ENCODE peak calls at places on chromosomes 16 and 17, in five cellular contexts. Z is left cardiac atrium, E is PC-3, Y is A549, Q is NCI-H2081. P is an unnamed sample.

GRCh38 chr17:13102477-13102876 is 84.7 kb upstream of the ELAC2 start:
- DNase-seq in Z (no peak), Q (no peak), E (no peak), Y (no peak), P (no peak)

GRCh38 chr16:9364721-9365693 is 273.6 kb downstream of the HAPSTR1 start:
- DNase-seq in E (no peak), Q (no peak), Y (no peak), Z (peak; percentile 78), P (no peak)

GRCh38 chr17:44281570-44281969 is 13.6 kb upstream of the SLC4A1 start:
- DNase-seq in Q (no peak), E (no peak), Z (no peak), Y (no peak), P (no peak)

GRCh38 chr16:4561565-4561964 is 5.4 kb downstream of the C16orf96 start:
- DNase-seq in Z (no peak), Y (no peak), Q (no peak), E (no peak), P (no peak)

GRCh38 chr16:28193530-28194423 is 18.0 kb downstream of the XPO6 start:
- DNase-seq in Z (no peak), Q (no peak), Y (no peak), E (peak; percentile 43), P (no peak)

GRCh38 chr17:8079291-8080207 is 8.0 kb downstream of the ALOX12B start:
- DNase-seq in Q (peak; percentile 73), Z (peak; percentile 78), Y (peak; percentile 93), E (peak; percentile 69), P (peak; percentile 65)

GRCh38 chr16:58635502-58635901 is 5.9 kb upstream of the CNOT1 start:
- DNase-seq in Y (no peak), E (no peak), Z (no peak), Q (no peak), P (no peak)

GRCh38 chr17:29167393-29168078 is 12.7 kb downstream of the MYO18A start:
- DNase-seq in Z (no peak), E (peak; percentile 14), Q (no peak), Y (no peak), P (no peak)

GRCh38 chr16:66275795-66276428 is 90.6 kb upstream of the CDH5 start:
- DNase-seq in Q (peak; percentile 50), Y (peak; percentile 65), Z (no peak), E (peak; percentile 80), P (peak; percentile 71)

GRCh38 chr17:27239046-27239445 is 54.9 kb upstream of the WSB1 start:
- DNase-seq in E (no peak), Y (no peak), Z (no peak), Q (no peak), P (no peak)

GRCh38 chr16:6836771-6837170 is 495.9 kb upstream of the RBFOX1 start:
- DNase-seq in Z (no peak), Y (no peak), Q (no peak), E (no peak), P (no peak)

GRCh38 chr16:81544261-81544660 is 99.7 kb downstream of the CMIP start:
- DNase-seq in Q (no peak), Y (no peak), E (no peak), Z (peak; percentile 52), P (no peak)

GRCh38 chr17:48457080-48457836 is 27.2 kb upstream of the SKAP1 start:
- DNase-seq in E (peak; percentile 87), Z (peak; percentile 56), Y (peak; percentile 69), Q (peak; percentile 76), P (peak; percentile 41)

GRCh38 chr16:31108035-31108793 is at the start of gene BCKDK:
- DNase-seq in E (peak; percentile 65), Q (peak; percentile 37), Z (peak; percentile 87), Y (peak; percentile 69), P (peak; percentile 65)

GRCh38 chr17:75508848-75509450 is 6.4 kb downstream of the CASKIN2 start:
- DNase-seq in Q (no peak), Y (no peak), E (no peak), Z (no peak), P (no peak)

P was measured in NCI-H460.